ENCODE peak calls at places on chromosomes 12 and 14, in four cellular contexts. C, S, W and J are unnamed samples.

GRCh38 chr12:14167005-14167628 is 185.7 kb upstream of the GRIN2B start:
- DNase-seq in W (peak; percentile 37), C (no peak), S (peak; percentile 71), J (peak; percentile 80)

GRCh38 chr12:121872546-121873223 is 14.0 kb upstream of the HPD start:
- DNase-seq in W (no peak), S (no peak), C (peak; percentile 70), J (no peak)

GRCh38 chr12:47975816-47976215 is 12.4 kb downstream of the TMEM106C start:
- DNase-seq in C (no peak), S (no peak), W (no peak), J (no peak)

GRCh38 chr12:6852651-6853354 is 853 bp downstream of the USP5 start:
- DNase-seq in W (no peak), S (peak; percentile 64), C (peak; percentile 75), J (no peak)

GRCh38 chr12:66111605-66112004 is 18.9 kb downstream of the LLPH start:
- DNase-seq in W (no peak), S (no peak), C (no peak), J (no peak)

GRCh38 chr12:123948401-123949117 is 24.1 kb downstream of the CCDC92 start:
- DNase-seq in W (no peak), S (no peak), C (no peak), J (no peak)

GRCh38 chr12:51246254-51246853 is 7.7 kb downstream of the DAZAP2 start:
- DNase-seq in W (no peak), S (no peak), C (no peak), J (no peak)

GRCh38 chr14:102980409-102980810 is 57.9 kb downstream of the AMN start:
- DNase-seq in W (no peak), S (no peak), C (peak; percentile 75), J (no peak)

GRCh38 chr14:29390046-29390841 is 537.4 kb downstream of the PRKD1 start:
- DNase-seq in C (no peak), W (no peak), S (peak; percentile 89), J (no peak)
- H3K4me3 ChIP-seq in C (no peak overlapping the region), W (no peak overlapping the region), S (peak overlapping the region; percentile 6), J (no peak overlapping the region)

GRCh38 chr14:66015046-66015780 is 471.0 kb upstream of the CCDC196 start:
- DNase-seq in W (no peak), C (no peak), S (no peak), J (no peak)
- H3K4me1 ChIP-seq in W (no peaks in the 10 kb centered on the region), C (no peaks in the 10 kb centered on the region), S (peaks cover 5% of the 10 kb centered on the region), J (no peaks in the 10 kb centered on the region)

GRCh38 chr12:132536102-132536876 is 46.3 kb downstream of the FBRSL1 start:
- DNase-seq in C (no peak), S (no peak), W (no peak), J (no peak)
- H3K9me3 ChIP-seq in C (no peaks in the 10 kb centered on the region), S (no peaks in the 10 kb centered on the region), W (no peaks in the 10 kb centered on the region), J (peaks cover 9% of the 10 kb centered on the region)

GRCh38 chr12:106107566-106107965 is 31.2 kb downstream of the NUAK1 start:
- DNase-seq in W (no peak), S (no peak), C (no peak), J (no peak)
- H3K4me3 ChIP-seq in W (no peak overlapping the region), S (no peak overlapping the region), C (no peak overlapping the region), J (no peak overlapping the region)